ENCODE peak calls at places on chromosomes 13 and 19, in five cellular contexts. A, J, E, Q and K are unnamed samples.

GRCh38 chr13:29676941-29677452 is 81.5 kb upstream of the SLC7A1 start:
- DNase-seq in J (peak), Q (peak), A (no peak), E (no peak), K (peak)

GRCh38 chr13:28140433-28141125 is 2.2 kb downstream of the PAN3 start:
- DNase-seq in E (no peak), Q (no peak), J (peak), A (no peak), K (no peak)

GRCh38 chr19:53942001-53942786 is 20.5 kb upstream of the CACNG8 start:
- DNase-seq in E (no peak), J (no peak), Q (no peak), A (no peak), K (no peak)

GRCh38 chr13:50518131-50518530 is 325.4 kb downstream of the DLEU7 start:
- DNase-seq in E (no peak), Q (no peak), A (no peak), J (peak), K (no peak)

GRCh38 chr19:51676566-51677083 is 16.5 kb upstream of the SPACA6 start:
- DNase-seq in J (no peak), E (no peak), A (no peak), Q (no peak), K (no peak)

GRCh38 chr19:4365341-4365740 is 22.0 kb downstream of the MPND start:
- DNase-seq in J (no peak), A (no peak), E (no peak), Q (no peak), K (no peak)

GRCh38 chr19:16068696-16069259 is 7.5 kb upstream of the TPM4 start:
- DNase-seq in E (no peak), Q (no peak), J (no peak), A (no peak), K (peak)

GRCh38 chr19:40719414-40719894 is 2.5 kb downstream of the ITPKC start:
- DNase-seq in E (no peak), Q (no peak), A (no peak), J (peak), K (peak)

GRCh38 chr13:28532226-28533048 is 37.5 kb upstream of the FLT1 start:
- DNase-seq in Q (no peak), E (no peak), A (peak), J (no peak), K (no peak)

GRCh38 chr19:47756953-47757608 is 11.7 kb downstream of the NOP53 start:
- DNase-seq in J (no peak), E (no peak), A (peak), Q (no peak), K (no peak)

GRCh38 chr13:32824671-32825070 is 191.6 kb upstream of the KL start:
- DNase-seq in E (peak), A (no peak), J (peak), Q (peak), K (peak)

GRCh38 chr19:6412111-6412999 is 12.3 kb downstream of the KHSRP start:
- DNase-seq in A (no peak), E (no peak), J (peak), Q (no peak), K (no peak)

GRCh38 chr19:55609326-55609725 is 3.9 kb downstream of the ZNF865 start:
- DNase-seq in E (no peak), A (no peak), Q (no peak), J (no peak), K (no peak)

GRCh38 chr19:7013678-7014077 is 7.6 kb downstream of the MBD3L2B start:
- DNase-seq in E (no peak), Q (peak), A (no peak), J (peak), K (peak)

GRCh38 chr19:38869160-38869835 is 8.8 kb downstream of the RINL start:
- DNase-seq in A (peak), J (no peak), E (no peak), Q (no peak), K (no peak)

GRCh38 chr13:65803706-65804392 is 1426.3 kb downstream of the PCDH9 start:
- DNase-seq in E (no peak), Q (no peak), J (no peak), A (no peak), K (no peak)

GRCh38 chr13:108834193-108834592 is 204.8 kb downstream of the MYO16 start:
- DNase-seq in Q (peak), E (no peak), J (peak), A (no peak), K (no peak)

GRCh38 chr19:48170817-48171347 is 402 bp downstream of the ZSWIM9 start:
- DNase-seq in J (no peak), Q (no peak), E (no peak), A (no peak), K (peak)

GRCh38 chr13:99778500-99778899 is 193.1 kb downstream of the ZIC5 start:
- DNase-seq in Q (no peak), A (no peak), E (no peak), J (no peak), K (no peak)

GRCh38 chr19:51347209-51347928 is 5.4 kb upstream of the VSIG10L start:
- DNase-seq in J (peak), Q (no peak), E (no peak), A (no peak), K (no peak)

GRCh38 chr13:51728972-51729371 is 75.0 kb downstream of the DHRS12 start:
- DNase-seq in Q (peak), J (peak), A (no peak), E (peak), K (peak)

GRCh38 chr13:66665991-66666390 is 564.1 kb downstream of the PCDH9 start:
- DNase-seq in E (peak), A (peak), Q (peak), J (peak), K (peak)

GRCh38 chr19:13684021-13684420 is 80.3 kb upstream of the MRI1 start:
- DNase-seq in A (no peak), Q (no peak), E (no peak), J (no peak), K (no peak)

GRCh38 chr13:86591862-86592261 is 792.6 kb upstream of the SLITRK6 start:
- DNase-seq in Q (no peak), J (no peak), E (no peak), A (no peak), K (peak)

GRCh38 chr19:34676697-34677385 is at the start of gene SCGB2B2:
- DNase-seq in J (no peak), E (no peak), A (no peak), Q (no peak), K (no peak)

GRCh38 chr19:56946164-56946563 is 105.6 kb upstream of the PEG3 start:
- DNase-seq in A (no peak), J (no peak), E (no peak), Q (no peak), K (no peak)

GRCh38 chr13:48654511-48654910 is 782 bp downstream of the CYSLTR2 start:
- DNase-seq in J (no peak), E (no peak), A (no peak), Q (no peak), K (no peak)